ENCODE peak calls at places on chromosomes 7 and 10, in four cellular contexts. U is iPS DF 6.9; R is activated T-cell treated with anti-CD3 and anti-CD28 coated beads, Interleukin-2, amount 50 U/mL, for 72 hours; E is GM12865. S is an unnamed sample.

GRCh38 chr7:43481905-43482678 is 100.8 kb upstream of the STK17A start:
- DNase-seq in U (no peak), R (no peak), E (no peak), S (no peak)

GRCh38 chr7:12741951-12742575 is 54.6 kb downstream of the ARL4A start:
- DNase-seq in U (no peak), R (no peak), E (no peak), S (peak; percentile 78)

GRCh38 chr10:18377898-18378297 is 237.7 kb downstream of the CACNB2 start:
- DNase-seq in U (no peak), R (no peak), E (no peak), S (no peak)

GRCh38 chr7:144454256-144455039 is 51.0 kb upstream of the NOBOX start:
- DNase-seq in U (no peak), R (no peak), E (no peak), S (peak; percentile 29)

GRCh38 chr10:52313350-52314006 is 603 bp upstream of the DKK1 start:
- DNase-seq in U (no peak), R (no peak), E (no peak), S (peak; percentile 69)

GRCh38 chr10:5064656-5065055 is 29.6 kb upstream of the AKR1C3 start:
- DNase-seq in U (no peak), R (no peak), E (no peak), S (no peak)

GRCh38 chr7:50940621-50941020 is 157.9 kb upstream of the GRB10 start:
- DNase-seq in U (no peak), R (no peak), E (no peak), S (no peak)

GRCh38 chr10:71727429-71728217 is 8.0 kb upstream of the C10orf105 start:
- DNase-seq in U (no peak), R (peak; percentile 64), E (peak; percentile 94), S (no peak)

GRCh38 chr7:7438851-7439250 is 96.8 kb downstream of the COL28A1 start:
- DNase-seq in U (no peak), R (no peak), E (peak; percentile 9), S (peak; percentile 78)

GRCh38 chr7:125661-126060 is 66.7 kb upstream of the FAM20C start:
- DNase-seq in U (no peak), R (no peak), E (no peak), S (no peak)

GRCh38 chr10:34405611-34406462 is 409.3 kb downstream of the PARD3 start:
- DNase-seq in U (no peak), R (no peak), E (no peak), S (peak; percentile 80)

GRCh38 chr10:21399392-21400015 is 126.0 kb downstream of the SKIDA1 start:
- DNase-seq in U (no peak), R (no peak), E (no peak), S (peak; percentile 50)

GRCh38 chr7:38006559-38006958 is 86.1 kb downstream of the EPDR1 start:
- DNase-seq in U (no peak), R (no peak), E (no peak), S (no peak)

GRCh38 chr7:134992626-134993179 is 6.4 kb downstream of the AGBL3 start:
- DNase-seq in U (no peak), R (peak; percentile 44), E (peak; percentile 91), S (peak; percentile 76)

GRCh38 chr10:60139798-60140566 is 233.6 kb upstream of the CCDC6 start:
- DNase-seq in U (no peak), R (no peak), E (no peak), S (peak; percentile 65)

GRCh38 chr10:17951868-17952371 is at the start of gene SLC39A12:
- DNase-seq in U (no peak), R (no peak), E (no peak), S (no peak)

GRCh38 chr10:76558996-76559888 is 1078.4 kb downstream of the KCNMA1 start:
- DNase-seq in U (no peak), R (no peak), E (no peak), S (no peak)

GRCh38 chr10:60615551-60615950 is 162.7 kb upstream of the CDK1 start:
- DNase-seq in U (no peak), R (no peak), E (no peak), S (no peak)

GRCh38 chr10:84202349-84202748 is 8.0 kb downstream of the CDHR1 start:
- DNase-seq in U (no peak), R (no peak), E (no peak), S (no peak)

GRCh38 chr10:105146436-105146835 is 505.3 kb downstream of the SORCS3 start:
- DNase-seq in U (no peak), R (no peak), E (no peak), S (no peak)

GRCh38 chr7:151003572-151003971 is 12.8 kb downstream of the NOS3 start:
- DNase-seq in U (no peak), R (no peak), E (no peak), S (peak; percentile 98)

GRCh38 chr7:31100870-31101269 is 48.8 kb downstream of the ADCYAP1R1 start:
- DNase-seq in U (no peak), R (no peak), E (no peak), S (no peak)

GRCh38 chr7:148901178-148901577 is 17.1 kb upstream of the EZH2 start:
- DNase-seq in U (no peak), R (no peak), E (no peak), S (no peak)

GRCh38 chr7:76393116-76394031 is 16.1 kb downstream of the SSC4D start:
- DNase-seq in U (peak; percentile 83), R (peak; percentile 95), E (peak; percentile 95), S (peak; percentile 85)

GRCh38 chr7:121810831-121811494 is 62.0 kb upstream of the PTPRZ1 start:
- DNase-seq in U (no peak), R (no peak), E (no peak), S (no peak)

GRCh38 chr10:65518379-65518778 is 1407.5 kb upstream of the LRRTM3 start:
- DNase-seq in U (no peak), R (no peak), E (no peak), S (peak; percentile 14)

GRCh38 chr7:142516038-142516501 is 233.2 kb upstream of the PRSS1 start:
- DNase-seq in U (peak; percentile 67), R (peak; percentile 30), E (peak; percentile 67), S (peak; percentile 65)

GRCh38 chr10:100046088-100046487 is 35.6 kb downstream of the CPN1 start:
- DNase-seq in U (peak; percentile 77), R (peak; percentile 86), E (peak; percentile 93), S (peak; percentile 85)

GRCh38 chr10:48606530-48607355 is 1.9 kb upstream of the ARHGAP22 start:
- DNase-seq in U (no peak), R (no peak), E (no peak), S (peak; percentile 94)

GRCh38 chr10:72329290-72330058 is 25.2 kb downstream of the DNAJB12 start:
- DNase-seq in U (no peak), R (peak; percentile 67), E (no peak), S (no peak)

GRCh38 chr10:63711866-63712716 is 190.9 kb downstream of the REEP3 start:
- DNase-seq in U (no peak), R (no peak), E (no peak), S (peak; percentile 96)

GRCh38 chr7:44676776-44677175 is 70.3 kb downstream of the OGDH start:
- DNase-seq in U (no peak), R (no peak), E (no peak), S (no peak)

GRCh38 chr10:16847644-16848043 is 30.4 kb upstream of the RSU1 start:
- DNase-seq in U (no peak), R (no peak), E (no peak), S (no peak)

GRCh38 chr10:11058014-11058413 is 40.3 kb downstream of the CELF2 start:
- DNase-seq in U (no peak), R (no peak), E (no peak), S (no peak)

GRCh38 chr7:112112822-112113255 is 93.4 kb downstream of the DOCK4 start:
- DNase-seq in U (no peak), R (no peak), E (no peak), S (peak; percentile 60)

GRCh38 chr7:157622000-157622399 is 285.2 kb downstream of the DNAJB6 start:
- DNase-seq in U (no peak), R (no peak), E (no peak), S (no peak)

GRCh38 chr10:37109000-37109399 is 16.4 kb upstream of the ANKRD30A start:
- DNase-seq in U (no peak), R (no peak), E (no peak), S (no peak)

GRCh38 chr7:2411815-2412586 is 8.6 kb downstream of the CHST12 start:
- DNase-seq in U (no peak), R (no peak), E (no peak), S (no peak)

GRCh38 chr10:103491729-103492364 is 1.7 kb upstream of the NEURL1 start:
- DNase-seq in U (no peak), R (no peak), E (no peak), S (peak; percentile 38)

GRCh38 chr7:149404396-149404795 is 56.5 kb downstream of the ZNF777 start:
- DNase-seq in U (no peak), R (no peak), E (no peak), S (no peak)